ENCODE peak calls at places on chromosomes 5 and 9, in four cellular contexts. V is GM12891, I is K562, P is GM12878. C is an unnamed sample.

GRCh38 chr9:127568971-127569818 is 42.9 kb upstream of the STXBP1 start:
- DNase-seq in V (peak; percentile 92), I (peak; percentile 99), P (no peak), C (no peak)

GRCh38 chr9:37370968-37371563 is 51.4 kb upstream of the GRHPR start:
- DNase-seq in V (no peak), I (no peak), P (peak; percentile 98), C (no peak)

GRCh38 chr5:76763136-76763535 is 47.2 kb downstream of the F2R start:
- DNase-seq in V (no peak), I (no peak), P (no peak), C (no peak)

GRCh38 chr5:57494104-57495098 is 11.8 kb upstream of the ACTBL2 start:
- DNase-seq in V (no peak), I (peak; percentile 75), P (peak; percentile 45), C (peak; percentile 1)

GRCh38 chr5:173078878-173079277 is 22.7 kb downstream of the CREBRF start:
- DNase-seq in V (no peak), I (no peak), P (no peak), C (no peak)

GRCh38 chr9:84139296-84140100 is 158.9 kb downstream of the RMI1 start:
- DNase-seq in V (no peak), I (no peak), P (peak; percentile 30), C (no peak)

GRCh38 chr9:78292716-78293497 is 4.0 kb upstream of the PSAT1 start:
- DNase-seq in V (no peak), I (no peak), P (no peak), C (no peak)

GRCh38 chr5:5765066-5765465 is 342.6 kb downstream of the ICE1 start:
- DNase-seq in V (no peak), I (no peak), P (no peak), C (no peak)

GRCh38 chr5:157612581-157612980 is 37.0 kb upstream of the ADAM19 start:
- DNase-seq in V (no peak), I (no peak), P (no peak), C (no peak)

GRCh38 chr5:78766412-78766762 is 117.8 kb upstream of the LHFPL2 start:
- DNase-seq in V (no peak), I (no peak), P (no peak), C (no peak)

GRCh38 chr9:4116091-4116581 is 183.7 kb downstream of the GLIS3 start:
- DNase-seq in V (no peak), I (no peak), P (no peak), C (no peak)

GRCh38 chr9:129895376-129896268 is 60.4 kb downstream of the USP20 start:
- DNase-seq in V (no peak), I (peak; percentile 35), P (no peak), C (peak; percentile 46)

GRCh38 chr5:169153405-169153804 is 147.5 kb downstream of the SLIT3 start:
- DNase-seq in V (no peak), I (no peak), P (no peak), C (no peak)

GRCh38 chr9:38421498-38422211 is 2.6 kb downstream of the IGFBPL1 start:
- DNase-seq in V (no peak), I (no peak), P (no peak), C (no peak)

GRCh38 chr5:142296914-142297417 is 27.9 kb downstream of the SPRY4 start:
- DNase-seq in V (no peak), I (no peak), P (no peak), C (no peak)

GRCh38 chr5:56457887-56458451 is 224.8 kb upstream of the ANKRD55 start:
- DNase-seq in V (no peak), I (no peak), P (no peak), C (no peak)

GRCh38 chr5:53679261-53679660 is 118.8 kb downstream of the NDUFS4 start:
- DNase-seq in V (no peak), I (no peak), P (no peak), C (no peak)

GRCh38 chr9:95109456-95109855 is 208.1 kb downstream of the FANCC start:
- DNase-seq in V (no peak), I (no peak), P (no peak), C (no peak)

GRCh38 chr5:87099246-87099914 is 168.3 kb upstream of the RASA1 start:
- DNase-seq in V (no peak), I (no peak), P (no peak), C (no peak)

GRCh38 chr5:110549301-110549700 is 177.2 kb downstream of the TMEM232 start:
- DNase-seq in V (no peak), I (no peak), P (no peak), C (no peak)

GRCh38 chr5:50962934-50963646 is 296.7 kb downstream of the PARP8 start:
- DNase-seq in V (peak; percentile 68), I (peak; percentile 86), P (no peak), C (peak; percentile 63)

GRCh38 chr9:81174023-81174422 is 515.3 kb downstream of the TLE1 start:
- DNase-seq in V (no peak), I (no peak), P (no peak), C (no peak)

GRCh38 chr5:150266807-150267408 is 22.7 kb downstream of the CAMK2A start:
- DNase-seq in V (no peak), I (no peak), P (no peak), C (no peak)

GRCh38 chr9:71147368-71147767 is 25.9 kb upstream of the TRPM3 start:
- DNase-seq in V (no peak), I (no peak), P (no peak), C (no peak)

GRCh38 chr9:71146511-71146910 is 25.1 kb upstream of the TRPM3 start:
- DNase-seq in V (no peak), I (no peak), P (no peak), C (peak; percentile 5)

GRCh38 chr9:71144495-71144894 is 23.1 kb upstream of the TRPM3 start:
- DNase-seq in V (no peak), I (no peak), P (no peak), C (no peak)

GRCh38 chr9:71145179-71145578 is 23.8 kb upstream of the TRPM3 start:
- DNase-seq in V (no peak), I (peak; percentile 8), P (no peak), C (no peak)
- TF ChIP-seq SPI1 in V (no peak), I (no peak), P (no peak), C (no peak)

GRCh38 chr9:104951487-104951886 is 23.5 kb upstream of the ABCA1 start:
- DNase-seq in V (no peak), I (no peak), P (no peak), C (no peak)
- TF ChIP-seq SPI1 in V (no peak), I (no peak), P (no peak), C (no peak)

DNA sequence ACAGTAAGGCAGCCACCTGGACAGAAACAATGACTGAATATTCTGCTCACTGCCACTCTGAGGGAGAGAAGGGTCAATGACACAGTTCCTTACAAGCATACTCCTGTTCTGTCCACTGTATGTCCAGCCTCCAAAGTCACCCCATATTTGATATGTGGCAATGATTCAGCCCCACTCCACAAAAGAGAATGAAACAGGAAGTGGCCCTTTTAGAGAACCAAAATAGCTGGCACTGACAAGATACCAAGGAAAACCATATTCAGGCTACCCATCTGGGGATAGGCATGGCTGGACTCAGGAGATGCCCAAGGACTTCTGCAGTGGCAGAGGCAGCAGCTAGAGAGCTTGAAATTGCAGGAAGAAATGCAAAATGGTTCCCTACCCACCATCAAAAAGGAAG is 12.8 kb upstream of the GFRA3 start:
- DNase-seq in V (no peak), I (no peak), P (no peak), C (no peak)
- TF ChIP-seq SPI1 in V (peak; percentile 79), I (peak; percentile 34), P (peak; percentile 51), C (peak; percentile 50)

DNA sequence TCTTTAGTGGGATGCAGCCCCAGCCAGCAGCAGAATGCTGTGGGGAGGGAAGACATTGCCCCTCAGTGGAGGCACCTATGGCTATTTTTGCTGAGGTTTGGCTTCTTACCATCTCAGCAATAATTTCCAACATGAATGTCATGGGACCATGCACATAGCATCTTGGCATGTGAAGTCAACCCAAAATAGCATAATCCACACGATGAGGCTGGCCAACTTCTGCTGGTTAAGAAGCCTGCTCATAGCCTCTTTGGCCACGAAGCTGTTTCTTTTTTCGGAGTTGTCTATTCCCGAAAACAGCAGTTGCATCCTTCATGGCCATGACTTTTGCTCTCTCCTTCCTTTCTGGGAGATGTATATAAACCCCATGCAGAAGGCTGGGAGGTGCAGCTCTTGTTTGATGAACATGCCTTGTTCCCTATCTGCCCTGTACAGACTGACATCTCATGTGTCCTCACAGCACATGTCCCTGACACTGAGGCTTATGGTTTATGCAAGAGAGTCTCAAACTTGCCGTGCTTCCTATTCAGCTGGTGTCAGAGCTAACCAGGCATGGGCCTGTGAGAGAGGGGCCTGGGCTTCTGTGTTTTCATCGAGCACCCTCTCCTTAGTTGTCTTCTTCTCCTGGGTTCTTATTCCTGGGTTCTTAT is 45.3 kb downstream of the SYK start:
- DNase-seq in V (no peak), I (no peak), P (no peak), C (no peak)
- TF ChIP-seq SPI1 in V (no peak), I (no peak), P (no peak), C (no peak)

GRCh38 chr5:180792287-180792964 is 10.2 kb downstream of the MGAT1 start:
- DNase-seq in V (no peak), I (no peak), P (no peak), C (no peak)
- TF ChIP-seq SPI1 in V (no peak), I (no peak), P (no peak), C (no peak)

DNA sequence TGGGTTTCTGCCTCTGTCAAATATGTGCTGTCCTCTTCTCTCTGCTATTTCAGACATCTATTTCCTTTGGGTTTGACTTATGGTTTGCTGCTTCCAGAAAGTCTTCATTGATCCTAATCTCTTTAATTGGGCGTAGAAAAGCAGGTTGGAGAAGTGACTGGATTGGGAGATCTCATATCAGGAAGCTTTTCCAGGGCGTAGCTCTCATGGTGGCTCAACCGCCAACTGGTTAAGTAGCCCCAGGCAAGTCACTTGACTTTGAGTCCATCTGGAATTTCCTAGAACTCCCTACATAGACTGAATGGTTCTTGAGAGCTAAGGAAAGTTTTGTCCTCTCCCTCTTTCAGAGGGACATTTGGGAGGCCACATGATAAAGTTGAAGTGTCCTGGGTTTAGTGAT is 192.3 kb upstream of the GLRA1 start:
- DNase-seq in V (no peak), I (no peak), P (no peak), C (no peak)
- TF ChIP-seq SPI1 in V (no peak), I (no peak), P (no peak), C (no peak)

GRCh38 chr5:1549631-1550030 is 25.9 kb upstream of the LPCAT1 start:
- DNase-seq in V (no peak), I (no peak), P (no peak), C (no peak)
- TF ChIP-seq SPI1 in V (no peak), I (no peak), P (no peak), C (no peak)

DNA sequence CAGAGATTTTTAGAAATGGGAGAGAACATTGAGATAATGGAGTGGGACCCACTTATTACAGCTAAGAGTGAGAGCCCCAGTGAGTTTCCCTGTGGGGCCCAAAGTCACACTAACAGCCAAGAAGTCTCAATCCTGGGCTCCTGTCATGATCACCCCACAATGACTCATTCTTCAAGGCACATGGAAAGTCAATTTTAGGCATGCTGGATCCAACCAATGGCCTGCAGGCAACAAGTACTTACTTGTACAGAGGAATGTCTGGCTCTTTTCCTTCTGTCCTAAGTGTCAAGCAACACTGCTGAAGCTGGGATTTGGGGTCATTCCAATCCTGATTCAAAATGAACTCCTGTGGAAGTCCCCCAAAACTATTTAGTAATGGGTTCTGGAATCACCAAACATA is 123.1 kb downstream of the DROSHA start:
- DNase-seq in V (no peak), I (peak; percentile 18), P (no peak), C (no peak)
- TF ChIP-seq SPI1 in V (no peak), I (no peak), P (no peak), C (no peak)

GRCh38 chr5:32692066-32692746 is 18.9 kb upstream of the NPR3 start:
- DNase-seq in V (no peak), I (no peak), P (no peak), C (no peak)
- TF ChIP-seq SPI1 in V (no peak), I (no peak), P (no peak), C (no peak)

C was measured in HL-60.